ENCODE peak calls at places on chromosomes 11 and 22, in eight cellular contexts. T is activated effector memory CD4-positive, alpha-beta T cell treated with anti-CD3 and anti-CD28 coated beads, Interleukin-2, amount 50 U/mL, for 16 hours; P is ACHN; U is amygdala; C is NCI-H1930; Y is progenitor cell of endocrine pancreas; G is AG08396; V is Caco-2. F is an unnamed sample.
A peak's percentile ranks its signal among the peaks of the same experiment; 100 is the strongest.

GRCh38 chr11:2809854-2810253 is 75.7 kb downstream of the CDKN1C start:
- DNase-seq in T (no peak), P (no peak), U (no peak), C (no peak), Y (no peak), G (no peak), V (no peak), F (no peak)

GRCh38 chr22:30823015-30823370 is 128.3 kb downstream of the OSBP2 start:
- DNase-seq in T (no peak), P (no peak), U (no peak), C (no peak), Y (no peak), G (peak; percentile 42), V (peak; percentile 53), F (no peak)

GRCh38 chr11:114201219-114201618 is 95.0 kb upstream of the NNMT start:
- DNase-seq in T (no peak), P (no peak), U (no peak), C (no peak), Y (no peak), G (no peak), V (no peak), F (no peak)

GRCh38 chr22:17563936-17564391 is 666 bp downstream of the SLC25A18 start:
- DNase-seq in T (no peak), P (no peak), U (peak; percentile 43), C (no peak), Y (no peak), G (peak; percentile 47), V (no peak), F (no peak)

GRCh38 chr11:27329867-27330632 is 33.0 kb downstream of the CCDC34 start:
- DNase-seq in T (no peak), P (no peak), U (no peak), C (no peak), Y (no peak), G (no peak), V (no peak), F (no peak)

GRCh38 chr11:2092956-2093412 is 46.2 kb downstream of the IGF2 start:
- DNase-seq in T (peak; percentile 80), P (peak; percentile 89), U (peak; percentile 12), C (no peak), Y (no peak), G (peak; percentile 52), V (no peak), F (peak; percentile 78)

GRCh38 chr11:118198370-118198769 is 21.9 kb upstream of the SCN2B start:
- DNase-seq in T (peak; percentile 94), P (peak; percentile 55), U (peak; percentile 63), C (peak; percentile 24), Y (peak; percentile 67), G (peak; percentile 77), V (peak; percentile 91), F (no peak)

GRCh38 chr11:10456519-10456918 is 1.5 kb downstream of the AMPD3 start:
- DNase-seq in T (no peak), P (peak; percentile 3), U (no peak), C (no peak), Y (no peak), G (no peak), V (no peak), F (no peak)

GRCh38 chr11:46120361-46120710 is 918 bp downstream of the PHF21A start:
- DNase-seq in T (peak; percentile 72), P (no peak), U (peak; percentile 46), C (no peak), Y (no peak), G (no peak), V (no peak), F (no peak)

GRCh38 chr22:44033689-44034088 is 9.6 kb downstream of the PARVB start:
- DNase-seq in T (no peak), P (no peak), U (no peak), C (no peak), Y (no peak), G (no peak), V (no peak), F (no peak)

GRCh38 chr11:69554849-69555248 is 73.4 kb downstream of the LINC01488 start:
- DNase-seq in T (peak; percentile 25), P (no peak), U (no peak), C (no peak), Y (no peak), G (no peak), V (peak; percentile 31), F (no peak)

GRCh38 chr11:128342511-128343133 is 244.7 kb downstream of the ETS1 start:
- DNase-seq in T (peak; percentile 83), P (no peak), U (no peak), C (no peak), Y (no peak), G (peak; percentile 19), V (no peak), F (no peak)

GRCh38 chr22:22167791-22168189 is 76.8 kb upstream of the VPREB1 start:
- DNase-seq in T (no peak), P (no peak), U (no peak), C (no peak), Y (no peak), G (no peak), V (no peak), F (no peak)

GRCh38 chr22:24894220-24894975 is 52.1 kb downstream of the LHFPL7 start:
- DNase-seq in T (no peak), P (peak; percentile 94), U (no peak), C (no peak), Y (peak; percentile 22), G (peak; percentile 85), V (peak; percentile 63), F (peak; percentile 81)

GRCh38 chr22:36569999-36570398 is 41.0 kb upstream of the EIF3D start:
- DNase-seq in T (no peak), P (peak; percentile 32), U (no peak), C (no peak), Y (no peak), G (peak; percentile 53), V (peak; percentile 42), F (no peak)

GRCh38 chr11:19903620-19904069 is 191.0 kb downstream of the NAV2 start:
- DNase-seq in T (peak; percentile 70), P (peak; percentile 77), U (peak; percentile 72), C (peak; percentile 21), Y (peak; percentile 66), G (peak; percentile 62), V (peak; percentile 78), F (peak; percentile 66)

GRCh38 chr11:10920205-10920604 is 62.4 kb upstream of the ZBED5 start:
- DNase-seq in T (no peak), P (no peak), U (no peak), C (no peak), Y (no peak), G (peak; percentile 18), V (no peak), F (no peak)

GRCh38 chr11:73401924-73402833 is 26.0 kb downstream of the RELT start:
- DNase-seq in T (no peak), P (no peak), U (no peak), C (no peak), Y (no peak), G (peak; percentile 10), V (no peak), F (no peak)

GRCh38 chr22:46547883-46548244 is 10.4 kb upstream of the CELSR1 start:
- DNase-seq in T (no peak), P (peak; percentile 69), U (no peak), C (no peak), Y (no peak), G (peak; percentile 91), V (peak; percentile 39), F (peak; percentile 41)

GRCh38 chr11:107387666-107388065 is 70.0 kb downstream of the CWF19L2 start:
- DNase-seq in T (no peak), P (no peak), U (no peak), C (no peak), Y (no peak), G (no peak), V (no peak), F (no peak)

GRCh38 chr11:110472858-110473257 is 43.1 kb downstream of the FDX1 start:
- DNase-seq in T (no peak), P (peak; percentile 33), U (no peak), C (no peak), Y (no peak), G (no peak), V (no peak), F (no peak)

GRCh38 chr22:37442537-37442936 is 15.3 kb upstream of the ELFN2 start:
- DNase-seq in T (no peak), P (peak; percentile 42), U (no peak), C (no peak), Y (no peak), G (no peak), V (no peak), F (no peak)

GRCh38 chr11:75154646-75155569 is 4.0 kb downstream of the SLCO2B1 start:
- DNase-seq in T (no peak), P (no peak), U (no peak), C (no peak), Y (no peak), G (no peak), V (no peak), F (no peak)

GRCh38 chr11:130379276-130379675 is 49.1 kb downstream of the ADAMTS8 start:
- DNase-seq in T (no peak), P (peak; percentile 76), U (no peak), C (no peak), Y (no peak), G (no peak), V (peak; percentile 16), F (no peak)

GRCh38 chr22:29306830-29307657 is 594 bp downstream of the GAS2L1 start:
- DNase-seq in T (peak; percentile 79), P (peak; percentile 75), U (peak; percentile 63), C (peak; percentile 68), Y (peak; percentile 67), G (peak; percentile 91), V (peak; percentile 84), F (no peak)

GRCh38 chr11:67646535-67647336 is 3.8 kb downstream of the ACY3 start:
- DNase-seq in T (peak; percentile 72), P (no peak), U (no peak), C (no peak), Y (no peak), G (no peak), V (no peak), F (no peak)

GRCh38 chr11:124801636-124802312 is 1.6 kb upstream of the MSANTD2 start:
- DNase-seq in T (no peak), P (no peak), U (no peak), C (no peak), Y (no peak), G (no peak), V (no peak), F (no peak)

GRCh38 chr11:37061426-37061825 is 463.4 kb upstream of the RAG2 start:
- DNase-seq in T (no peak), P (no peak), U (no peak), C (no peak), Y (no peak), G (no peak), V (no peak), F (no peak)

GRCh38 chr22:36253523-36254490 is 874 bp downstream of the APOL1 start:
- DNase-seq in T (peak; percentile 83), P (no peak), U (no peak), C (no peak), Y (no peak), G (no peak), V (no peak), F (no peak)

GRCh38 chr11:67301951-67302516 is 1.3 kb upstream of the SSH3 start:
- DNase-seq in T (peak; percentile 55), P (peak; percentile 74), U (no peak), C (no peak), Y (no peak), G (peak; percentile 81), V (peak; percentile 57), F (no peak)

GRCh38 chr22:22666307-22667091 is 22.1 kb downstream of the GGTLC2 start:
- DNase-seq in T (peak; percentile 63), P (peak; percentile 59), U (no peak), C (no peak), Y (peak; percentile 34), G (no peak), V (peak; percentile 71), F (no peak)

GRCh38 chr11:113305440-113306336 is 8.7 kb upstream of the TTC12 start:
- DNase-seq in T (peak; percentile 88), P (peak; percentile 59), U (peak; percentile 68), C (peak; percentile 37), Y (peak; percentile 64), G (peak; percentile 79), V (peak; percentile 81), F (no peak)

GRCh38 chr11:16986434-16987204 is 27.6 kb downstream of the PLEKHA7 start:
- DNase-seq in T (peak; percentile 78), P (no peak), U (no peak), C (no peak), Y (no peak), G (no peak), V (no peak), F (no peak)

GRCh38 chr22:43467171-43467570 is 55.4 kb downstream of the MPPED1 start:
- DNase-seq in T (no peak), P (no peak), U (no peak), C (no peak), Y (no peak), G (no peak), V (no peak), F (no peak)

F was measured in HS-27A.